ENCODE peak calls at places on chromosomes 7 and 10, in seven cellular contexts. F, U, R, H, C, I and T are unnamed samples.

GRCh38 chr10:12165992-12166775 is 29.5 kb downstream of the NUDT5 start:
- DNase-seq in H (no peak), I (no peak), C (no peak), U (no peak), F (no peak), R (no peak), T (no peak)

GRCh38 chr7:44184221-44184873 is 4.9 kb downstream of the GCK start:
- DNase-seq in C (no peak), H (no peak), U (no peak), R (peak), F (peak), I (no peak), T (peak)

GRCh38 chr7:121371367-121371766 is 24.7 kb downstream of the FAM3C start:
- DNase-seq in R (no peak), F (no peak), C (no peak), U (no peak), H (no peak), I (no peak), T (no peak)

GRCh38 chr10:94199565-94199964 is 163.2 kb downstream of the NOC3L start:
- DNase-seq in F (no peak), I (no peak), R (no peak), U (no peak), C (no peak), H (no peak), T (no peak)

GRCh38 chr7:5625938-5626337 is 155.5 kb downstream of the RNF216 start:
- DNase-seq in R (peak), C (no peak), I (no peak), U (peak), F (peak), H (no peak), T (no peak)

GRCh38 chr7:30470163-30470770 is 8.3 kb downstream of the NOD1 start:
- DNase-seq in R (no peak), I (no peak), C (no peak), F (peak), U (no peak), H (peak), T (no peak)

GRCh38 chr7:102152672-102153585 is 133.7 kb upstream of the SH2B2 start:
- DNase-seq in F (peak), C (peak), I (peak), U (no peak), H (no peak), R (peak), T (peak)

GRCh38 chr10:99943908-99944307 is 65.8 kb downstream of the DNMBP start:
- DNase-seq in F (no peak), R (no peak), U (no peak), I (no peak), H (no peak), C (no peak), T (no peak)